ENCODE peak calls at places on chromosome 14, in six cellular contexts. U is NAMALWA; P is AG10803; E is effector CD4-positive, alpha-beta T cell; M is left cardiac atrium; L is H9. O is an unnamed sample.

GRCh38 chr14:100271247-100271939 is 32.4 kb downstream of the YY1 start:
- DNase-seq in E (peak), M (no peak), U (peak), L (no peak), P (peak), O (peak)

GRCh38 chr14:30820674-30821073 is 53.7 kb upstream of the COCH start:
- DNase-seq in M (no peak), P (no peak), E (no peak), L (no peak), U (no peak), O (no peak)

GRCh38 chr14:72291908-72292688 is 359.9 kb downstream of the RGS6 start:
- DNase-seq in U (peak), L (no peak), E (no peak), M (no peak), P (peak), O (peak)

GRCh38 chr14:100417466-100417865 is 94.3 kb downstream of the SLC25A47 start:
- DNase-seq in U (no peak), L (peak), P (peak), M (no peak), E (no peak), O (no peak)

GRCh38 chr14:20191396-20191795 is 700 bp downstream of the OR11G2 start:
- DNase-seq in P (no peak), L (no peak), M (no peak), E (no peak), U (no peak), O (no peak)

GRCh38 chr14:101227611-101228594 is 324.4 kb upstream of the RTL1 start:
- DNase-seq in P (no peak), M (no peak), U (no peak), E (no peak), L (peak), O (no peak)

GRCh38 chr14:99809376-99809775 is 16.2 kb downstream of the EML1 start:
- DNase-seq in M (peak), E (no peak), U (no peak), P (peak), L (no peak), O (no peak)

GRCh38 chr14:104081951-104082464 is 3.5 kb upstream of the ASPG start:
- DNase-seq in E (no peak), U (no peak), P (no peak), M (peak), L (no peak), O (no peak)

GRCh38 chr14:94239416-94239815 is 53.7 kb downstream of the SERPINA10 start:
- DNase-seq in M (no peak), E (no peak), P (no peak), U (no peak), L (no peak), O (no peak)

GRCh38 chr14:58699656-58700055 is 61.9 kb downstream of the DACT1 start:
- DNase-seq in P (no peak), E (no peak), U (no peak), M (no peak), L (no peak), O (no peak)

GRCh38 chr14:101857226-101857625 is 95.7 kb downstream of the PPP2R5C start:
- DNase-seq in L (peak), E (no peak), M (no peak), U (no peak), P (no peak), O (no peak)